ENCODE peak calls at places on chromosome 10, in four cellular contexts. A is T-helper 1 cell, D is neural crest cell, K is foreskin fibroblast. U is an unnamed sample.

GRCh38 chr10:115918812-115919211 is 354.2 kb downstream of the GFRA1 start:
- DNase-seq in A (no peak), D (no peak), K (no peak), U (no peak)

GRCh38 chr10:72567421-72567820 is 58.5 kb downstream of the MICU1 start:
- DNase-seq in A (no peak), D (no peak), K (peak), U (no peak)

GRCh38 chr10:53619678-53620077 is 847.1 kb upstream of the MBL2 start:
- DNase-seq in A (no peak), D (no peak), K (no peak), U (no peak)

GRCh38 chr10:68516766-68517165 is 10.6 kb downstream of the SLC25A16 start:
- DNase-seq in A (no peak), D (no peak), K (peak), U (no peak)

GRCh38 chr10:110218627-110219026 is 11.2 kb downstream of the MXI1 start:
- DNase-seq in A (no peak), D (no peak), K (no peak), U (no peak)

GRCh38 chr10:119135517-119135890 is 30.0 kb downstream of the SFXN4 start:
- DNase-seq in A (no peak), D (no peak), K (peak), U (peak)

GRCh38 chr10:86443069-86443468 is 76.5 kb upstream of the GRID1 start:
- DNase-seq in A (no peak), D (no peak), K (peak), U (no peak)

GRCh38 chr10:34780818-34781380 is 34.2 kb downstream of the PARD3 start:
- DNase-seq in A (no peak), D (peak), K (peak), U (no peak)

GRCh38 chr10:3006093-3006492 is 61.3 kb upstream of the PFKP start:
- DNase-seq in A (no peak), D (no peak), K (no peak), U (no peak)

GRCh38 chr10:30433779-30434272 is at the start of gene MAP3K8:
- DNase-seq in A (peak), D (peak), K (peak), U (peak)

GRCh38 chr10:13651969-13652720 is 65.4 kb downstream of the PRPF18 start:
- DNase-seq in A (no peak), D (no peak), K (no peak), U (no peak)

GRCh38 chr10:110486680-110487410 is 10.9 kb upstream of the DUSP5 start:
- DNase-seq in A (no peak), D (no peak), K (no peak), U (no peak)

GRCh38 chr10:125123363-125124113 is 36.8 kb downstream of the CTBP2 start:
- DNase-seq in A (no peak), D (no peak), K (peak), U (peak)